ENCODE peak calls at places on chromosomes 1 and 21, in ten cellular contexts. N, Y, J, C, L, H, P, I, K and U are unnamed samples.

GRCh38 chr1:96487404-96487803 is 234.2 kb upstream of the PTBP2 start:
- DNase-seq in I (no peak), C (no peak), H (no peak), J (no peak), L (no peak), Y (no peak), P (no peak), K (no peak), N (no peak), U (no peak)

GRCh38 chr1:145979746-145980435 is 15.4 kb downstream of the POLR3GL start:
- DNase-seq in H (no peak), K (no peak), I (no peak), N (no peak), C (no peak), L (no peak), P (no peak), Y (no peak), J (no peak), U (no peak)

GRCh38 chr1:200081982-200082272 is 54.4 kb downstream of the NR5A2 start:
- DNase-seq in P (no peak), N (no peak), I (no peak), Y (no peak), J (no peak), H (no peak), C (no peak), K (no peak), L (no peak), U (no peak)

GRCh38 chr1:30777906-30778155 is 20.3 kb upstream of the LAPTM5 start:
- DNase-seq in P (no peak), J (no peak), N (no peak), Y (no peak), K (peak), H (no peak), I (no peak), L (no peak), C (no peak), U (no peak)

GRCh38 chr1:13781907-13782633 is 82.1 kb downstream of the PRDM2 start:
- DNase-seq in C (no peak), L (no peak), P (no peak), Y (no peak), I (no peak), K (no peak), N (no peak), J (no peak), H (no peak), U (no peak)

GRCh38 chr1:167871331-167871730 is 42.6 kb downstream of the ADCY10 start:
- DNase-seq in J (no peak), C (no peak), K (no peak), N (no peak), P (no peak), H (no peak), I (no peak), Y (no peak), L (no peak), U (no peak)

GRCh38 chr1:7784492-7785071 is 491 bp downstream of the PER3 start:
- DNase-seq in N (no peak), P (no peak), J (no peak), L (no peak), K (no peak), H (no peak), I (peak), Y (no peak), C (no peak), U (peak)

GRCh38 chr21:43372663-43373386 is 54.1 kb downstream of the SIK1 start:
- DNase-seq in K (no peak), I (peak), L (no peak), H (no peak), N (no peak), Y (no peak), C (no peak), J (no peak), P (no peak), U (no peak)

GRCh38 chr1:213623862-213624261 is 363.9 kb upstream of the PROX1 start:
- DNase-seq in K (no peak), I (no peak), Y (no peak), P (no peak), J (no peak), H (no peak), C (no peak), L (no peak), N (no peak), U (no peak)

GRCh38 chr21:26776320-26777021 is 68.7 kb downstream of the ADAMTS1 start:
- DNase-seq in L (no peak), N (no peak), C (no peak), H (no peak), P (no peak), J (no peak), I (no peak), Y (no peak), K (no peak), U (no peak)

GRCh38 chr1:206799311-206799710 is 27.0 kb upstream of the IL10 start:
- DNase-seq in N (no peak), Y (no peak), L (no peak), C (no peak), H (no peak), K (no peak), I (no peak), J (no peak), P (no peak), U (no peak)

GRCh38 chr21:32908529-32908928 is 117.2 kb upstream of the OLIG2 start:
- DNase-seq in I (no peak), Y (no peak), H (no peak), J (no peak), C (no peak), N (no peak), P (no peak), L (no peak), K (no peak), U (no peak)

GRCh38 chr21:43868461-43868860 is 3.4 kb downstream of the AGPAT3 start:
- DNase-seq in K (no peak), N (no peak), Y (no peak), C (no peak), J (peak), P (no peak), I (no peak), L (no peak), H (no peak), U (no peak)

GRCh38 chr1:115496904-115497527 is 144.8 kb upstream of the VANGL1 start:
- DNase-seq in H (no peak), N (no peak), K (no peak), C (no peak), Y (no peak), L (no peak), I (no peak), P (no peak), J (no peak), U (no peak)

GRCh38 chr1:24055681-24056080 is 56.3 kb downstream of the MYOM3 start:
- DNase-seq in C (no peak), N (no peak), K (no peak), Y (no peak), J (no peak), H (no peak), P (no peak), I (no peak), L (no peak), U (no peak)

GRCh38 chr1:228900099-228900965 is 165.1 kb downstream of the RHOU start:
- DNase-seq in N (no peak), P (no peak), K (no peak), Y (no peak), C (no peak), H (no peak), J (no peak), L (no peak), I (no peak), U (no peak)

GRCh38 chr1:160726114-160726497 is 12.9 kb upstream of the SLAMF7 start:
- DNase-seq in P (no peak), K (no peak), H (no peak), I (no peak), Y (no peak), L (no peak), N (no peak), J (no peak), C (no peak), U (no peak)

GRCh38 chr1:170168263-170168662 is 22.5 kb downstream of the NTMT2 start:
- DNase-seq in N (peak), J (no peak), L (no peak), K (no peak), I (no peak), Y (no peak), C (no peak), H (no peak), P (no peak), U (no peak)

GRCh38 chr1:52190500-52191252 is 48.8 kb downstream of the ZFYVE9 start:
- DNase-seq in P (no peak), H (no peak), K (no peak), L (no peak), I (no peak), C (no peak), N (no peak), J (no peak), Y (no peak), U (no peak)

GRCh38 chr1:55527831-55528230 is 312.7 kb upstream of the USP24 start:
- DNase-seq in P (no peak), C (no peak), L (no peak), I (no peak), Y (no peak), N (no peak), H (no peak), J (no peak), K (no peak), U (no peak)

GRCh38 chr1:87330201-87330953 is 1.7 kb downstream of the LMO4 start:
- DNase-seq in K (peak), N (no peak), P (no peak), C (peak), H (no peak), I (no peak), J (no peak), L (no peak), Y (no peak), U (peak)

GRCh38 chr1:164611754-164612642 is 53.0 kb downstream of the PBX1 start:
- DNase-seq in K (peak), J (no peak), P (no peak), N (peak), Y (no peak), I (no peak), C (no peak), H (no peak), L (peak), U (no peak)

GRCh38 chr1:245822997-245823396 is 668.2 kb downstream of the KIF26B start:
- DNase-seq in I (no peak), L (no peak), K (no peak), H (no peak), N (no peak), C (no peak), P (no peak), J (no peak), Y (no peak), U (no peak)

GRCh38 chr1:226305184-226305583 is 3.8 kb downstream of the LIN9 start:
- DNase-seq in C (no peak), K (no peak), H (no peak), J (no peak), L (no peak), P (no peak), N (no peak), I (no peak), Y (no peak), U (no peak)

GRCh38 chr1:235935506-235936224 is 69.0 kb upstream of the LYST start:
- DNase-seq in Y (no peak), C (no peak), N (no peak), H (no peak), L (no peak), K (no peak), P (no peak), J (no peak), I (no peak), U (no peak)

GRCh38 chr1:40703316-40703715 is 11.8 kb downstream of the NFYC start:
- DNase-seq in C (no peak), I (no peak), J (no peak), K (no peak), N (no peak), L (no peak), P (no peak), Y (no peak), H (no peak), U (no peak)

GRCh38 chr1:7528386-7529031 is 242.6 kb upstream of the VAMP3 start:
- DNase-seq in I (no peak), Y (no peak), H (no peak), L (no peak), N (no peak), P (no peak), J (no peak), C (no peak), K (no peak), U (no peak)

GRCh38 chr1:48205547-48205946 is 17.0 kb upstream of the SLC5A9 start:
- DNase-seq in N (no peak), L (no peak), H (no peak), K (no peak), Y (no peak), P (no peak), C (no peak), J (no peak), I (no peak), U (no peak)

GRCh38 chr1:247378334-247379073 is 37.5 kb upstream of the NLRP3 start:
- DNase-seq in C (no peak), K (no peak), H (no peak), J (no peak), Y (no peak), P (no peak), N (no peak), I (no peak), L (no peak), U (no peak)

GRCh38 chr1:93567255-93567918 is 114.2 kb downstream of the BCAR3 start:
- DNase-seq in I (no peak), Y (no peak), J (no peak), H (no peak), P (no peak), C (no peak), L (no peak), K (no peak), N (no peak), U (no peak)

GRCh38 chr1:110860174-110860573 is 12.8 kb upstream of the CD53 start:
- DNase-seq in J (no peak), L (no peak), H (no peak), K (no peak), N (no peak), P (no peak), I (no peak), Y (no peak), C (no peak), U (no peak)